ENCODE peak calls at places on chromosome 4, in ten cellular contexts. O, T, D, V, K, Z, S, P, L and U are unnamed samples.

GRCh38 chr4:167616471-167616870 is 382.2 kb upstream of the SPOCK3 start:
- DNase-seq in S (no peak), V (no peak), O (no peak), D (no peak), T (no peak), Z (no peak), P (no peak), L (no peak), K (no peak), U (peak)

GRCh38 chr4:38902695-38903094 is 35.1 kb downstream of the FAM114A1 start:
- DNase-seq in T (no peak), K (peak), Z (no peak), P (no peak), D (no peak), O (peak), L (no peak), S (peak), V (no peak), U (peak)

GRCh38 chr4:23368081-23368697 is 521.7 kb downstream of the PPARGC1A start:
- DNase-seq in P (peak), L (peak), T (no peak), Z (no peak), D (no peak), K (no peak), S (no peak), V (no peak), O (peak), U (no peak)

GRCh38 chr4:84413954-84414353 is 85.1 kb downstream of the NKX6-1 start:
- DNase-seq in T (no peak), K (no peak), L (no peak), O (no peak), Z (no peak), S (no peak), D (no peak), V (no peak), P (no peak), U (no peak)

GRCh38 chr4:146095091-146095690 is 80.3 kb upstream of the LSM6 start:
- DNase-seq in P (peak), D (no peak), Z (no peak), O (peak), L (peak), K (peak), V (peak), S (peak), T (peak), U (peak)

GRCh38 chr4:1842993-1843448 is 12.9 kb downstream of the LETM1 start:
- DNase-seq in Z (no peak), K (no peak), O (peak), S (no peak), L (no peak), T (no peak), D (no peak), V (no peak), P (no peak), U (peak)

GRCh38 chr4:42750091-42750490 is 93.2 kb upstream of the ATP8A1 start:
- DNase-seq in S (peak), Z (no peak), V (no peak), P (peak), D (peak), O (no peak), K (peak), T (no peak), L (no peak), U (no peak)

GRCh38 chr4:145734576-145735329 is 54.8 kb downstream of the C4orf51 start:
- DNase-seq in P (no peak), D (no peak), S (no peak), V (peak), T (no peak), O (peak), Z (no peak), L (peak), K (no peak), U (peak)